ENCODE peak calls at places on chromosomes 7 and 10, in ten cellular contexts. E is activated CD8-positive, alpha-beta memory T cell treated with anti-CD3 and anti-CD28 coated beads, Interleukin-2, amount 50 U/mL, for 4 hours; J is ascending aorta; O is stimulated activated naive B cell treated with anti-CD40 and anti-IgM and Interleukin-4, amounts not matched to agents 10 μg/mL and 1 μg/mL and 100 μg/mL, for 72 hours; Y is body of pancreas; Z is activated T-cell treated with anti-CD3 and anti-CD28 coated beads for 4 hours; W is NCI-H460; D is non-pigmented ciliary epithelial cell; X is GM04504; Q is neural crest cell. A is an unnamed sample.

GRCh38 chr10:6321880-6322279 is 119.1 kb downstream of the PFKFB3 start:
- DNase-seq in E (no peak), J (no peak), O (no peak), Y (no peak), Z (no peak), W (no peak), D (no peak), X (peak), Q (no peak), A (no peak)

GRCh38 chr10:22713853-22714523 is 390 bp downstream of the PIP4K2A start:
- DNase-seq in E (peak), J (no peak), O (peak), Y (peak), Z (no peak), W (no peak), D (no peak), X (no peak), Q (no peak), A (peak)

GRCh38 chr10:102535481-102536147 is 31.8 kb downstream of the SUFU start:
- DNase-seq in E (no peak), J (no peak), O (no peak), Y (no peak), Z (no peak), W (no peak), D (no peak), X (no peak), Q (no peak), A (no peak)

GRCh38 chr10:17652585-17652984 is 8.6 kb downstream of the STAM start:
- DNase-seq in E (no peak), J (no peak), O (no peak), Y (no peak), Z (no peak), W (no peak), D (no peak), X (no peak), Q (no peak), A (no peak)

GRCh38 chr10:10792681-10793080 is 225.0 kb upstream of the CELF2 start:
- DNase-seq in E (no peak), J (no peak), O (no peak), Y (no peak), Z (no peak), W (peak), D (no peak), X (peak), Q (no peak), A (peak)

GRCh38 chr10:77093126-77093525 is 544.5 kb downstream of the KCNMA1 start:
- DNase-seq in E (no peak), J (no peak), O (no peak), Y (no peak), Z (no peak), W (no peak), D (no peak), X (no peak), Q (no peak), A (no peak)

GRCh38 chr7:122143751-122144711 is at the start of gene AASS:
- DNase-seq in E (peak), J (peak), O (peak), Y (peak), Z (peak), W (peak), D (peak), X (peak), Q (peak), A (peak)

GRCh38 chr10:76736848-76737495 is 900.6 kb downstream of the KCNMA1 start:
- DNase-seq in E (no peak), J (no peak), O (no peak), Y (no peak), Z (no peak), W (no peak), D (no peak), X (no peak), Q (no peak), A (no peak)

GRCh38 chr10:27457966-27458365 is 46.1 kb upstream of the RAB18 start:
- DNase-seq in E (no peak), J (no peak), O (no peak), Y (no peak), Z (no peak), W (no peak), D (no peak), X (no peak), Q (no peak), A (no peak)

GRCh38 chr10:104041891-104042535 is 43.7 kb downstream of the COL17A1 start:
- DNase-seq in E (no peak), J (no peak), O (no peak), Y (no peak), Z (no peak), W (no peak), D (no peak), X (no peak), Q (no peak), A (no peak)

GRCh38 chr7:74203157-74203556 is 6.6 kb upstream of the LAT2 start:
- DNase-seq in E (no peak), J (no peak), O (no peak), Y (peak), Z (no peak), W (peak), D (no peak), X (no peak), Q (no peak), A (peak)

GRCh38 chr7:144818516-144818915 is 17.3 kb downstream of the TPK1 start:
- DNase-seq in E (peak), J (no peak), O (peak), Y (no peak), Z (peak), W (no peak), D (no peak), X (no peak), Q (no peak), A (no peak)

GRCh38 chr10:48555310-48556042 is 49.4 kb downstream of the ARHGAP22 start:
- DNase-seq in E (no peak), J (no peak), O (no peak), Y (no peak), Z (no peak), W (no peak), D (no peak), X (no peak), Q (no peak), A (no peak)

GRCh38 chr7:77580762-77581350 is 43.8 kb downstream of the PTPN12 start:
- DNase-seq in E (no peak), J (no peak), O (no peak), Y (no peak), Z (no peak), W (no peak), D (no peak), X (peak), Q (no peak), A (no peak)

GRCh38 chr10:31749293-31749692 is 179.3 kb downstream of the ARHGAP12 start:
- DNase-seq in E (no peak), J (no peak), O (no peak), Y (peak), Z (no peak), W (no peak), D (no peak), X (no peak), Q (peak), A (no peak)

GRCh38 chr7:104225441-104225840 is 17.6 kb upstream of the ORC5 start:
- DNase-seq in E (no peak), J (no peak), O (no peak), Y (no peak), Z (no peak), W (no peak), D (no peak), X (no peak), Q (no peak), A (no peak)

GRCh38 chr10:127580822-127581221 is 31.7 kb downstream of the NPS start:
- DNase-seq in E (no peak), J (no peak), O (no peak), Y (no peak), Z (no peak), W (no peak), D (no peak), X (no peak), Q (no peak), A (no peak)

GRCh38 chr7:139984642-139985539 is 77.9 kb downstream of the PARP12 start:
- DNase-seq in E (no peak), J (no peak), O (no peak), Y (no peak), Z (no peak), W (no peak), D (no peak), X (no peak), Q (no peak), A (no peak)

GRCh38 chr10:64033710-64034109 is 512.5 kb downstream of the REEP3 start:
- DNase-seq in E (no peak), J (no peak), O (no peak), Y (no peak), Z (no peak), W (no peak), D (no peak), X (no peak), Q (no peak), A (no peak)

GRCh38 chr7:136034132-136034531 is 57.0 kb upstream of the MTPN start:
- DNase-seq in E (no peak), J (no peak), O (no peak), Y (no peak), Z (no peak), W (no peak), D (no peak), X (no peak), Q (no peak), A (no peak)

GRCh38 chr7:22499044-22499443 is 944 bp downstream of the STEAP1B start:
- DNase-seq in E (no peak), J (no peak), O (no peak), Y (no peak), Z (no peak), W (no peak), D (no peak), X (no peak), Q (no peak), A (peak)

GRCh38 chr7:111264111-111264868 is 173.4 kb downstream of the LRRN3 start:
- DNase-seq in E (no peak), J (no peak), O (no peak), Y (no peak), Z (no peak), W (no peak), D (no peak), X (no peak), Q (no peak), A (no peak)

GRCh38 chr10:121070257-121070656 is 219.1 kb downstream of the WDR11 start:
- DNase-seq in E (no peak), J (no peak), O (no peak), Y (no peak), Z (no peak), W (no peak), D (no peak), X (no peak), Q (no peak), A (no peak)

GRCh38 chr7:76337147-76337546 is 21.6 kb downstream of the YWHAG start:
- DNase-seq in E (no peak), J (no peak), O (no peak), Y (no peak), Z (no peak), W (no peak), D (no peak), X (no peak), Q (no peak), A (no peak)

GRCh38 chr7:105219771-105220160 is 169.0 kb downstream of the SRPK2 start:
- DNase-seq in E (no peak), J (no peak), O (no peak), Y (no peak), Z (no peak), W (no peak), D (peak), X (no peak), Q (no peak), A (no peak)

GRCh38 chr10:103724771-103725170 is 130.6 kb downstream of the SH3PXD2A start:
- DNase-seq in E (no peak), J (no peak), O (no peak), Y (no peak), Z (no peak), W (no peak), D (no peak), X (no peak), Q (no peak), A (no peak)